ENCODE peak calls at places on chromosomes 4 and X, in four cellular contexts. Y is GM12878, A is HL-60, O is K562. J is an unnamed sample.

GRCh38 chrX:13888284-13888683 is 71.4 kb upstream of the GPM6B start:
- DNase-seq in A (no peak), O (no peak), Y (no peak), J (no peak)

GRCh38 chrX:50736651-50737050 is 77.3 kb downstream of the SHROOM4 start:
- DNase-seq in Y (no peak), O (no peak), A (peak; percentile 2), J (no peak)

GRCh38 chrX:137033774-137034507 is at the start of gene GPR101:
- DNase-seq in Y (no peak), O (no peak), A (no peak), J (no peak)

GRCh38 chr4:24477919-24478318 is 106.4 kb downstream of the DHX15 start:
- DNase-seq in O (no peak), Y (no peak), A (no peak), J (no peak)

GRCh38 chr4:98482847-98483806 is 175.3 kb downstream of the TSPAN5 start:
- DNase-seq in Y (peak; percentile 56), O (no peak), A (no peak), J (no peak)

GRCh38 chr4:22712541-22712940 is 19.8 kb downstream of the GBA3 start:
- DNase-seq in A (no peak), O (no peak), Y (no peak), J (no peak)

GRCh38 chr4:172998527-172999469 is 169.8 kb upstream of the GALNT7 start:
- DNase-seq in Y (no peak), A (peak; percentile 53), O (peak; percentile 87), J (no peak)

GRCh38 chrX:103520391-103520790 is 1.1 kb upstream of the RAB40A start:
- DNase-seq in O (no peak), A (no peak), Y (no peak), J (no peak)

GRCh38 chrX:17741123-17741511 is 3.8 kb downstream of the SCML1 start:
- DNase-seq in O (no peak), A (no peak), Y (no peak), J (no peak)

GRCh38 chr4:155597281-155597680 is 69.4 kb upstream of the GUCY1A1 start:
- DNase-seq in O (no peak), A (no peak), Y (no peak), J (no peak)

GRCh38 chrX:13067842-13068241 is 23.4 kb upstream of the FAM9C start:
- DNase-seq in O (no peak), A (no peak), Y (no peak), J (no peak)

GRCh38 chrX:22746081-22746480 is 253.7 kb upstream of the DDX53 start:
- DNase-seq in O (no peak), A (no peak), Y (no peak), J (no peak)

GRCh38 chr4:78414116-78414515 is 137.5 kb upstream of the ANXA3 start:
- DNase-seq in Y (no peak), A (no peak), O (no peak), J (no peak)

GRCh38 chr4:114384629-114385028 is 214.0 kb upstream of the UGT8 start:
- DNase-seq in O (no peak), Y (no peak), A (no peak), J (no peak)

GRCh38 chrX:337331-337831 is 18.8 kb upstream of the GTPBP6 start:
- DNase-seq in O (no peak), Y (no peak), A (no peak), J (no peak)

GRCh38 chrX:119669424-119670037 is 23.4 kb downstream of the SEPTIN6 start:
- DNase-seq in Y (no peak), A (no peak), O (no peak), J (no peak)

GRCh38 chr4:8459867-8460453 is 19.4 kb downstream of the TRMT44 start:
- DNase-seq in Y (no peak), O (no peak), A (no peak), J (no peak)

GRCh38 chr4:71501992-71502391 is 163.2 kb downstream of the SLC4A4 start:
- DNase-seq in Y (no peak), A (no peak), O (no peak), J (no peak)

GRCh38 chrX:14934423-14934822 is 61.2 kb downstream of the MOSPD2 start:
- DNase-seq in O (no peak), A (no peak), Y (no peak), J (no peak)

GRCh38 chr4:152036626-152037025 is 275.8 kb upstream of the GATB start:
- DNase-seq in Y (no peak), O (no peak), A (no peak), J (no peak)

GRCh38 chr4:130023088-130023487 is 927.1 kb downstream of the C4orf33 start:
- DNase-seq in O (no peak), Y (no peak), A (no peak), J (no peak)

GRCh38 chr4:47478799-47479198 is 6.3 kb upstream of the ATP10D start:
- DNase-seq in Y (no peak), O (no peak), A (no peak), J (no peak)

GRCh38 chr4:3800351-3800750 is 34.2 kb downstream of the ADRA2C start:
- DNase-seq in O (no peak), Y (no peak), A (no peak), J (no peak)

GRCh38 chr4:54082168-54082567 is 17.8 kb upstream of the CHIC2 start:
- DNase-seq in O (no peak), A (no peak), Y (no peak), J (no peak)

GRCh38 chr4:118345813-118346212 is 7.0 kb downstream of the PRSS12 start:
- DNase-seq in Y (no peak), A (no peak), O (no peak), J (no peak)

GRCh38 chr4:147787204-147787603 is 55.3 kb downstream of the ARHGAP10 start:
- DNase-seq in A (no peak), O (no peak), Y (no peak), J (no peak)

GRCh38 chr4:180828455-180829018 is 1414.7 kb upstream of the TENM3 start:
- DNase-seq in Y (no peak), O (no peak), A (no peak), J (no peak)

GRCh38 chr4:165994706-165995105 is 121.7 kb downstream of the TLL1 start:
- DNase-seq in A (no peak), O (no peak), Y (no peak), J (no peak)

GRCh38 chr4:48490012-48490679 is at the start of gene ZAR1:
- DNase-seq in O (no peak), Y (no peak), A (no peak), J (peak; percentile 45)

GRCh38 chr4:128986908-128987307 is 106.4 kb downstream of the SCLT1 start:
- DNase-seq in O (no peak), A (no peak), Y (no peak), J (no peak)

GRCh38 chr4:56400560-56400959 is 13.3 kb upstream of the AASDH start:
- DNase-seq in A (no peak), Y (no peak), O (no peak), J (no peak)

GRCh38 chr4:94508841-94509240 is 57.1 kb downstream of the PDLIM5 start:
- DNase-seq in A (no peak), O (no peak), Y (no peak), J (no peak)

DNA sequence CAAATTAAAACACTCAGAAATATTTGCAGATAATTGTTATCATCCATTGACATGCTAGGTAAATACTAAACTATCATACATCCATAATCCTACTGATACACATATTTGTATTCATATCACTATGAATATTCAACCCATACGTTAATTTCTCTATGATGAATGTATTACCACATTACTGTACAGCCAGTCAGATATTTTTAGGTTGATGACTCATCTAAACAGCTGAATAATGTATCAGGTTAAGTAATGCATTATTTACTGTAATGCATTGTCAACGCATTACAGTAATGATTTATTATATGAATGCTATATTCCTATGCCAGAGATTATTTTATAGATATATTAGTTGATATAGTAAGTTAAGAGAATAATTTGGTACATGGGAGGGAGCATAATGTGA is 37.1 kb downstream of the VEGFC start:
- DNase-seq in A (no peak), O (no peak), Y (no peak), J (no peak)
- TF ChIP-seq SPI1 in A (no peak), O (no peak), Y (no peak), J (no peak)

DNA sequence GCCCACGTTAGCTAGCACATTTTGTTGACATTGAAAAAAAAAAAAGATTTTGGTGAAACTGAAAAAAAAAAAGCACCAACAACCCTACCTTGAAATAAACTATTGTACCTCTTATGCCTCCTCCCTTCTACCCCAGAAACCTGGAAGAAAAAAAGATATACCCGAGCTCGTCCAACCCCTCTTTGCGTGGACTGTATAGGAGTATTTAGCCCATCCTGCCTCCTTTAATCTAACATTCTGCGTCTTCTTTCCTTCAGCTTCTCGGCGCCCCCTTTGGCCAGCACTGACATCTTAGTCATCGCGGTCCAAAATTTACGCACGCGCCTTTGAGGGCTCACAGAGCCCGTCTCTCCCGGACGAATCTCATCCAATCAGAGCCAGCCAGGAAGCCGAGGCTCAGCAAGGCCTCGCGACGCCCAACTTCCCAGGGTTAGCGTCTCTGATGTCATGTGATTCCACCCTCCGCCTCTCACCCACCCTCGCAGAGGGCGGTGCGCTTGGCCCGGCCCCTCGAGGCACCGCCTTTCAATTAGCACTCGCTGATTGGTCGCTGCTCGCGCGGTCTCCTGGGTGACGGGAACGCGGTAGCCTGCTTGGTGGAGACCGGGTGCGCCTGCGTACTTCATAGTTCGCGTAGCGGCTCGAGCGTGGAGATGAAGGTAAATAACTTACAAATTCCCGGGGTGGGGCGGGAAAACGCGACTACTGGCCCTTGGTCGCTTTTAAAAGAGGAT is at the start of gene WDR19:
- DNase-seq in Y (peak; percentile 98), O (peak; percentile 99), A (peak; percentile 99), J (peak; percentile 76)
- TF ChIP-seq POLR2AphosphoS5 in Y (peak; percentile 49), O (no peak), A (no peak), J (peak; percentile 40)

DNA sequence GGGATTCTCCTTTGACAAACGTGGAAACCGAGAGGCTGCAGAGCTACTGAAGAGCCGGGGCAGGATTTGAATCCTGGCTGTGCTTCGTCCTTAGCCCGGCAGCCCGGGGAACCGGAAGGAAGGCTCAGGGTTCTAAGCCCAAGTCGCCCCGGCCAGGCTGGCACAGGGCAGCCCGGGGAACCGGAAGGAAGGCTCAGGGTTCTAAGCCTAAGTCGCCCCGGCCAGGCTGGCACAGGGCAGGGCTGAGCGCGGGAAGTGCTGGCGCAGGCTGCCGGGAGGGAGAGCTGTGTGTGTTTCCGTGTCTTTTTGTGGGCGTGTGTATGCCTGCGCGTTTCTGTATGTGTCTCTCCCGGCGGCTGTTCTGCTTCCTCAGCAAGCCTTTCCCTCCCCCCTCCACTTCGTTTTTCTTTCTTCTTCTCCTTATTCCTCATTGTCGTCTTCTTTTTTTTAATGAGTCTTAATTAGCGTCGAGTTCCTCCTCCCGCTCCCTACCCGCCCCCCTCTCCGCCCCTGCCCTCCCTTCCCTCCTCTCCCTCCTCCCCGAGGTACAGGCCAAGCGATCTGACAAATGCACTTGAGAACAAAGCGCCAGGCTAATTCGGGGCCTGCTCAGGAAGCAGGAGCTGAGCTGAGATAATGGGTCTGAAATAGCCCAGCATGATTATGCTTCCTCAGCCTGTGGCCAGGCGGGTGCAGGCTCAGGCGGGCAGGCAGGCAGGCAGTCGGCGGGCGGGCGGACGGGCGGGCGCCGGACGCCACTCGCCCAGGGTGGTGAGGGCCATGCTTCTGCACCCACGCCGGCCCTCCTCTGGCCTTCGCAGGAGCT is 65.9 kb downstream of the EFNB1 start:
- DNase-seq in Y (no peak), O (no peak), A (peak; percentile 62), J (no peak)
- TF ChIP-seq SPI1 in Y (no peak), O (no peak), A (no peak), J (no peak)

GRCh38 chr4:1323635-1324442 is 23.2 kb upstream of the UVSSA start:
- DNase-seq in Y (no peak), O (no peak), A (no peak), J (no peak)
- TF ChIP-seq POLR2AphosphoS5 in Y (no peak), O (no peak), A (no peak), J (no peak)

J was measured in GM12891.